ENCODE peak calls at places on chromosomes 13 and 19, in four cellular contexts. J is CD8-positive, alpha-beta T cell; Y is uterus; O is BJ. R is an unnamed sample.

GRCh38 chr13:63741029-63741813 is 2325.6 kb upstream of the PCDH20 start:
- DNase-seq in J (no peak), Y (no peak), O (no peak), R (no peak)

GRCh38 chr19:42601811-42602443 is 7.2 kb upstream of the CEACAM8 start:
- DNase-seq in J (no peak), Y (no peak), O (no peak), R (no peak)

GRCh38 chr13:44921931-44922758 is 67.1 kb downstream of the NUFIP1 start:
- DNase-seq in J (no peak), Y (peak), O (peak), R (peak)

GRCh38 chr13:37491661-37492060 is 106.9 kb downstream of the POSTN start:
- DNase-seq in J (no peak), Y (no peak), O (no peak), R (no peak)

GRCh38 chr19:45492627-45493470 is 4.0 kb downstream of the RTN2 start:
- DNase-seq in J (no peak), Y (no peak), O (peak), R (no peak)

GRCh38 chr19:19747357-19748220 is 14.7 kb upstream of the ZNF14 start:
- DNase-seq in J (no peak), Y (no peak), O (no peak), R (no peak)

GRCh38 chr19:493391-494170 is 2.7 kb upstream of the MADCAM1 start:
- DNase-seq in J (no peak), Y (no peak), O (no peak), R (no peak)

GRCh38 chr13:20064128-20064527 is 96.7 kb downstream of the GJA3 start:
- DNase-seq in J (no peak), Y (no peak), O (no peak), R (no peak)

GRCh38 chr13:102073251-102073650 is 328.6 kb downstream of the FGF14 start:
- DNase-seq in J (no peak), Y (no peak), O (no peak), R (peak)

GRCh38 chr19:28905996-28906395 is 307.0 kb downstream of the UQCRFS1 start:
- DNase-seq in J (no peak), Y (no peak), O (no peak), R (no peak)

GRCh38 chr13:76667551-76667950 is 218.7 kb downstream of the KCTD12 start:
- DNase-seq in J (no peak), Y (no peak), O (no peak), R (peak)

GRCh38 chr13:50277127-50277526 is 261.9 kb downstream of the KCNRG start:
- DNase-seq in J (no peak), Y (no peak), O (no peak), R (no peak)

GRCh38 chr13:109779074-109779473 is 7.3 kb downstream of the IRS2 start:
- DNase-seq in J (no peak), Y (no peak), O (no peak), R (no peak)

GRCh38 chr13:56902276-56902675 is 238.4 kb upstream of the PRR20A start:
- DNase-seq in J (no peak), Y (no peak), O (no peak), R (no peak)

GRCh38 chr13:62038214-62038613 is 622.6 kb upstream of the PCDH20 start:
- DNase-seq in J (no peak), Y (no peak), O (no peak), R (no peak)

GRCh38 chr13:63843766-63844699 is 2428.4 kb upstream of the PCDH20 start:
- DNase-seq in J (no peak), Y (no peak), O (no peak), R (no peak)

GRCh38 chr13:42369071-42369795 is 97.3 kb downstream of the AKAP11 start:
- DNase-seq in J (no peak), Y (no peak), O (no peak), R (no peak)

GRCh38 chr13:96996097-96996496 is 1.8 kb upstream of the OXGR1 start:
- DNase-seq in J (no peak), Y (no peak), O (no peak), R (no peak)

GRCh38 chr13:94351292-94352000 is 128.0 kb downstream of the DCT start:
- DNase-seq in J (no peak), Y (no peak), O (no peak), R (no peak)

GRCh38 chr19:4061683-4062575 is 4.8 kb downstream of the ZBTB7A start:
- DNase-seq in J (no peak), Y (peak), O (no peak), R (no peak)

GRCh38 chr19:36046443-36047050 is 7.5 kb downstream of the THAP8 start:
- DNase-seq in J (no peak), Y (no peak), O (no peak), R (no peak)

GRCh38 chr13:51624695-51625345 is 40.6 kb downstream of the WDFY2 start:
- DNase-seq in J (no peak), Y (no peak), O (no peak), R (no peak)

GRCh38 chr19:4633140-4633967 is 6.0 kb upstream of the TNFAIP8L1 start:
- DNase-seq in J (no peak), Y (no peak), O (no peak), R (peak)

GRCh38 chr19:15419413-15420025 is 731 bp upstream of the AKAP8L start:
- DNase-seq in J (no peak), Y (no peak), O (no peak), R (no peak)

DNA sequence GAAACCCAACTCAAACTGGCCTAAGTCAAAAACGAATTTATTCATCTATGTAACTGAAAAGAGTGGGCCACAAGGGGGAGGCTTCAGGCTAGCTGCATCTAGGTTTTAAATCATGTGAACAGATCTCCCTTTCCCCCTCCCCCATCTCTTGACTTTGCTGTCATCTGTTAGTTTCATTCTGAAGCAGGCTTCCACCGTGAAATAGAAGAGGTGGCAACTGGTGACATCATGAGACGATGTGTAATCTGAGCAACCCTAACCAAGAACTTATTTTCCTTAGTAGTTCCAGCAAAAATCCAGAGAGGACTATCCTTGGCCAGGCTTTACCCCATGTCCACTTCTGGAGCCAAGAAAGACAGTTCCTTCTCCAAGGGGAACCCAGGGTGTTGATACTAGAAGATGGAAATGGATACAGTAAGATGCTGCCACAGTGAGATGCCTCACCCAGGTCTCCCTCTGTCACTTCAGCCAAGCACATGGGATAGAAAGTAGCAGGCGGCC is 9.4 kb downstream of the SAMD4B start:
- DNase-seq in J (no peak), Y (no peak), O (no peak), R (no peak)
- TF ChIP-seq CTCF in J (no peak), Y (no peak), O (no peak), R (no peak)

GRCh38 chr19:2056810-2057192 is 5.8 kb upstream of the MKNK2 start:
- DNase-seq in J (no peak), Y (peak), O (no peak), R (no peak)

GRCh38 chr19:2054763-2055162 is 3.7 kb upstream of the MKNK2 start:
- DNase-seq in J (no peak), Y (no peak), O (no peak), R (no peak)

GRCh38 chr19:2053601-2054389 is 2.8 kb upstream of the MKNK2 start:
- DNase-seq in J (no peak), Y (peak), O (no peak), R (no peak)

GRCh38 chr19:2057484-2058469 is 6.7 kb upstream of the MKNK2 start:
- DNase-seq in J (no peak), Y (no peak), O (no peak), R (no peak)

GRCh38 chr19:2055871-2056809 is 5.1 kb upstream of the MKNK2 start:
- DNase-seq in J (no peak), Y (peak), O (no peak), R (no peak)
- H3K4me3 ChIP-seq in J (no peak), Y (peak), O (peak), R (no peak)

GRCh38 chr19:6126335-6126974 is 9.0 kb upstream of the ACSBG2 start:
- DNase-seq in J (no peak), Y (no peak), O (no peak), R (peak)
- TF ChIP-seq CTCF in J (no peak), Y (no peak), O (peak), R (peak)

GRCh38 chr19:49071860-49072547 is 495 bp downstream of the KCNA7 start:
- DNase-seq in J (no peak), Y (no peak), O (no peak), R (no peak)
- H3K4me3 ChIP-seq in J (no peak), Y (no peak), O (no peak), R (no peak)

GRCh38 chr19:40862333-40862732 is 12.1 kb upstream of the CYP2A6 start:
- DNase-seq in J (no peak), Y (no peak), O (no peak), R (no peak)
- TF ChIP-seq CTCF in J (no peak), Y (no peak), O (peak), R (no peak)

DNA sequence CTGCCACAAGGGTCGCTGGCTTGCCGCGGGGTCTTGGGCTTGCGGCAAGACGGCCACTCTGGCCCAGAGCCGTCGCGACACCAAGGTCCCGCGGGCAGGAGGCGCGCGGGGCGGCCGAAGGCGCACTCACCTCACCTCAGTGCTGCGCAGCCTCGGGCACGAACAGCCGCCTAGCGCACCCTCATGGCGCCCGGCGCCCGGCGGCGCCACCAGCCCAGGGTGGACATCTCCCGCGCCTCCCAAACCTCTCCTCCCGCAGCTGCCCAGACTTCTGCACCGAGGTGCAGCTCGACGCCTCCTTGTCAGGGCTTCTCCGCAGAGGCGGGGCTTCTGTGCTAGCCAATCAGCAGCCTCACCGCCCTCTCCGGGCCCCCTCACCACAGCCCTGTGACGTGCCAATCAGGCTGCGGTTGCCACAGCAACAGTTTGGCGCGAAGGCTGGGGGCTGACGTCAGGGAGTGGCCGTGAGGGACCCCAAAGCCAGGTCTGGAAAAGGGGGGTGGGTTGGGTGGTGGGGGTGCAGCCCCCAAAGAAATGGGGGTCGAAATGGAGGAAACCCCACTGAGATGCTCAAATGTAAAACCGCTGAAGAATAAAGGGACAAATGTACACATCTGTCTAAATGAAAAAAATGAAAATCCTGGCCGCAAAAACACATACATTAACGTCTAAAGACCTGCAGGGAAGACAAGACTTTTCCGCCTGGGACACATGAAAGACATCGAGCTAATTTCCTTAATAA is at the start of the genes PEG3 and ZIM2:
- DNase-seq in J (no peak), Y (peak), O (no peak), R (no peak)
- H3K4me3 ChIP-seq in J (no peak), Y (peak), O (no peak), R (peak)

GRCh38 chr13:23695711-23696512 is 125.7 kb downstream of the TNFRSF19 start:
- DNase-seq in J (peak), Y (no peak), O (no peak), R (no peak)
- TF ChIP-seq CTCF in J (no peak), Y (no peak), O (no peak), R (no peak)

GRCh38 chr13:92225861-92226260 is 827.4 kb downstream of the GPC5 start:
- DNase-seq in J (no peak), Y (no peak), O (no peak), R (no peak)

GRCh38 chr13:92224052-92224821 is 825.8 kb downstream of the GPC5 start:
- DNase-seq in J (no peak), Y (no peak), O (no peak), R (no peak)

GRCh38 chr13:92221916-92222315 is 823.5 kb downstream of the GPC5 start:
- DNase-seq in J (no peak), Y (no peak), O (no peak), R (no peak)

DNA sequence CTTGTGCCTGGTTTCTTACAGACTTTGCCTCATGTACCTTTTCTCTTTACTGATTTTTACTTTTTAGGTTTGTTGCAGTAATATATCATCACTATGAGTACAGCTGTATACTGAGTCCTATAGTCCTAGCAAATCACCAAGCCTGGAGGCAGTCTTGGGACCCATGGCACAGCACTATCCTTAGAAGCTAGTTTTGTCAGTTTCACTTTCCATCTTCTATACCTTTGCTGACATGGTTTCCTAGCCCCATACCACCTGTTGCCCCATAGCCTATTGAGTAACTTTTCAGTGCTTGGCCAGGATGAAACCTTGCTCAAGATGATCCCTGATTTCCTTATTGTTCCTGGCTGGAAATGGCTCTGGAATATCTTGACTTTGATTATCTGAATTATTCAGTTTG is 826.4 kb downstream of the GPC5 start:
- DNase-seq in J (no peak), Y (no peak), O (no peak), R (no peak)
- H3K4me3 ChIP-seq in J (no peak), Y (no peak), O (no peak), R (no peak)

GRCh38 chr13:67077132-67077531 is 153.0 kb downstream of the PCDH9 start:
- DNase-seq in J (no peak), Y (no peak), O (no peak), R (no peak)

GRCh38 chr13:67071918-67072598 is 158.1 kb downstream of the PCDH9 start:
- DNase-seq in J (no peak), Y (no peak), O (no peak), R (no peak)

GRCh38 chr13:67078062-67078461 is 152.1 kb downstream of the PCDH9 start:
- DNase-seq in J (no peak), Y (no peak), O (no peak), R (no peak)

GRCh38 chr13:67076378-67076777 is 153.8 kb downstream of the PCDH9 start:
- DNase-seq in J (no peak), Y (no peak), O (peak), R (no peak)

GRCh38 chr13:67075239-67075638 is 154.9 kb downstream of the PCDH9 start:
- DNase-seq in J (no peak), Y (no peak), O (no peak), R (no peak)
- TF ChIP-seq CTCF in J (no peak), Y (no peak), O (no peak), R (no peak)

GRCh38 chr19:23415034-23415433 is 19.8 kb upstream of the ZNF91 start:
- DNase-seq in J (no peak), Y (no peak), O (no peak), R (no peak)

GRCh38 chr19:23420824-23421223 is 25.6 kb upstream of the ZNF91 start:
- DNase-seq in J (no peak), Y (no peak), O (no peak), R (no peak)

GRCh38 chr19:23410155-23410554 is 14.9 kb upstream of the ZNF91 start:
- DNase-seq in J (no peak), Y (no peak), O (no peak), R (no peak)

DNA sequence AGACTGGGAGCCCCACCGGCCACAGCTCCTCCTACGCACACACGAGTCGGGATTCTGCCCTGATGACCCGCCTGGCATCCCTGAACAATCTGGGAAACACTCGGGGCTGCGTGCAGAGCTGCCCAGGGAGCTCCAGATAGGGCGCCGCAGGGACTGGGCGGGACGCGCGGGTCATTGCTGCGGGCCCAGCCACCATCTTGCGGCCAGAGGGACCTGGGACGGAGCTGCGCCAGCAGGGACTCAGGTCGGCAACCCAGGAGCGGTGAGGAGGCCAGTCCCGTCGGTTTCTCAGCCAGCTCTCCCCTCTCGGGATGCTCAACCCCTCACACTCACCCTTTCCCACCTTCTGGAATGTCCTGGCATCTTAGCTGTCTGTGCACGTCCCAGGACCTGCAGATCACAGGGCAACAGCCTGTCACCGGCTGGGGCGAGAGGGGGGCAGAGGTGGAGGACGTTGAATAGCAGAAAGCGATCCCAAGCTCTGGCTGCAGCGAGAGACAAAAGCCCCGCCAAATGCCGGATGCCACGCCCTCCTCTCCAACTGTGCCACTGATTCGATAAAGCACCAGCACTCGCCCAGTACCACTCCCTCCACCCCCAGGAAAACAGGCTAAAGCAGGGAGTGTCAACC is 20.4 kb upstream of the ZNF91 start:
- DNase-seq in J (no peak), Y (no peak), O (no peak), R (no peak)
- H3K4me3 ChIP-seq in J (peak), Y (peak), O (peak), R (peak)

R was measured in retinal pigment epithelial cell.